ENCODE peak calls at places on chromosomes 1 and 21, in eight cellular contexts. A is hepatocyte, L is neural progenitor cell, J is OCI-LY7, H is HCT116, D is GM23248, N is GM23338, B is PC-3. U is an unnamed sample.

GRCh38 chr1:86997538-86997937 is 83.1 kb downstream of the HS2ST1 start:
- DNase-seq in J (no peak), B (no peak), L (no peak), A (no peak), N (no peak), D (peak), H (no peak), U (no peak)

GRCh38 chr1:221520250-221520649 is 221.6 kb downstream of the DUSP10 start:
- DNase-seq in B (no peak), L (no peak), H (no peak), J (no peak), D (no peak), N (no peak), A (no peak), U (no peak)

GRCh38 chr1:218874313-218874712 is 299.4 kb upstream of the LYPLAL1 start:
- DNase-seq in L (no peak), N (no peak), J (no peak), B (peak), H (no peak), A (no peak), D (peak), U (peak)

GRCh38 chr1:205183676-205184335 is 27.7 kb downstream of the DSTYK start:
- DNase-seq in B (no peak), L (no peak), J (no peak), H (no peak), D (peak), N (no peak), A (no peak), U (no peak)

GRCh38 chr1:21681426-21681825 is 12.3 kb upstream of the RAP1GAP start:
- DNase-seq in N (no peak), L (no peak), B (no peak), D (no peak), A (no peak), J (no peak), H (no peak), U (no peak)

GRCh38 chr21:22516230-22516629 is 1518.0 kb downstream of the NCAM2 start:
- DNase-seq in J (no peak), N (no peak), D (no peak), H (no peak), A (no peak), L (no peak), B (no peak), U (no peak)

GRCh38 chr1:165787741-165788140 is 19.1 kb upstream of the TMCO1 start:
- DNase-seq in B (no peak), N (no peak), H (no peak), D (peak), L (no peak), A (no peak), J (no peak), U (no peak)

GRCh38 chr1:201038537-201038936 is 15.0 kb upstream of the KIF21B start:
- DNase-seq in A (no peak), D (no peak), H (no peak), J (no peak), L (peak), B (no peak), N (no peak), U (no peak)

GRCh38 chr21:34734696-34735095 is 65.9 kb downstream of the CLIC6 start:
- DNase-seq in H (no peak), N (no peak), A (no peak), B (peak), D (peak), L (no peak), J (no peak), U (no peak)

GRCh38 chr1:90730247-90731022 is 13.3 kb upstream of the BARHL2 start:
- DNase-seq in A (no peak), J (peak), L (peak), N (peak), D (peak), H (no peak), B (no peak), U (no peak)

GRCh38 chr1:226060427-226060826 is 2.1 kb upstream of the H3-3A start:
- DNase-seq in B (no peak), L (no peak), D (no peak), A (no peak), N (no peak), H (no peak), J (no peak), U (no peak)
- H3K4me2 ChIP-seq in B (peak), L (no peak), D (no peak), A (peak), N (peak), H (no peak), J (no peak), U (no peak)

GRCh38 chr1:117681093-117681950 is 75.5 kb downstream of the TENT5C start:
- DNase-seq in H (no peak), A (no peak), D (no peak), B (no peak), J (no peak), L (no peak), N (peak), U (no peak)

GRCh38 chr1:117683571-117684285 is 77.9 kb downstream of the TENT5C start:
- DNase-seq in J (peak), D (peak), A (no peak), H (no peak), B (no peak), N (no peak), L (no peak), U (no peak)

GRCh38 chr1:117680316-117681002 is 74.6 kb downstream of the TENT5C start:
- DNase-seq in H (no peak), L (no peak), D (no peak), B (no peak), N (no peak), J (no peak), A (no peak), U (no peak)

GRCh38 chr1:117679868-117680267 is 74.0 kb downstream of the TENT5C start:
- DNase-seq in L (no peak), J (no peak), D (no peak), B (no peak), H (no peak), A (no peak), N (no peak), U (no peak)

GRCh38 chr1:117682372-117682771 is 76.5 kb downstream of the TENT5C start:
- DNase-seq in D (no peak), N (no peak), J (no peak), L (no peak), H (no peak), B (no peak), A (no peak), U (no peak)
- TF ChIP-seq EZH2phosphoT487 in D (no peak), N (no peak), J (no peak), L (no peak), H (no peak), B (no peak), A (no peak), U (no peak)

GRCh38 chr21:43193088-43193650 is 24.4 kb downstream of the CRYAA start:
- DNase-seq in L (no peak), B (no peak), J (no peak), N (no peak), H (no peak), A (no peak), D (no peak), U (no peak)

GRCh38 chr21:43193651-43194302 is 25.0 kb downstream of the CRYAA start:
- DNase-seq in N (no peak), L (no peak), A (peak), B (peak), J (peak), H (no peak), D (peak), U (no peak)

GRCh38 chr21:43195131-43196021 is 26.6 kb downstream of the CRYAA start:
- DNase-seq in B (no peak), A (peak), D (no peak), N (no peak), J (no peak), L (no peak), H (no peak), U (no peak)

GRCh38 chr21:43192501-43193081 is 23.8 kb downstream of the CRYAA start:
- DNase-seq in B (no peak), J (no peak), H (no peak), L (no peak), A (no peak), D (no peak), N (no peak), U (no peak)

DNA sequence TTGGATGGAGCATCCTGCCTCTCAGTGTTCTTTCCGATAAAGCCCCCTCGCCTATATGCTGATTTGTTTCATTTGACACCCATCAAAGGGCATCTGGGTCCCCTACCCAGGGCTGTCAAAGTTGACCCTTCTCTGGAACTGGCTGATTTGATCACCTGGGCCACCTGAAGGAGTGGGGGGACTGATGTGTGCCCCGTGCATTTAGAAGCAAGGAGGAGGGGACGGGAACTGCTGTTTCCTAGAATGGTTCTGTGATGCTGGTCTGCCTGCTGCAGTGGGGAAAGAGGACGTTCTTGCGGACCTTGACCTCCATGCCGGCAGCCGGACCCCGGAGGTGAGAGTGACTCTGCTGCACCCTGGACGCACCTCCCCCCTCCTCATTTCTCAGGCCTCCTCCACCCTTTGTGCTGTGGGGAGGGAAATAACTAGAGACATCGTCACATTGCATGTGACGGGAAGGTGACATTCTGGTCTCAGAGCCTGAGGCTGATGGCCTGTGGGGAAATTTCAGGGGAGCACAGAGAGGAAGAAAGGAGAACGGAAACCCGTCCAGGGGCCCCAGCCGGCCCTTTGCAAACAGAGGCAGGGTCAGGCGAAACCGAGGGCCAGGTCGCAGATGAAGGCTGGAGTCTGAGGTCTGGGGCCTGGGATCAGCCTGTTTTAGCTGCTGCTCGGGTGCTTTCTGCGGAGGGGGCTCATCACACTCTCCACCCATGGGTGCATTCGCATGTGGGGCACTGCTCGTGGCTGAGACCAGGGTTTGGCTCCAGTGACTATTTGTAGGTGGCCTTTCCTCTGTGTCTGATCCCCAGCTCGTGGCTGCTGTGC is 25.7 kb downstream of the CRYAA start:
- DNase-seq in H (no peak), D (no peak), L (no peak), B (no peak), N (no peak), A (no peak), J (no peak), U (no peak)
- H3K27ac ChIP-seq in H (no peak), D (no peak), L (no peak), B (peak), N (no peak), A (peak), J (no peak), U (no peak)

GRCh38 chr1:40662864-40663263 is 2.6 kb downstream of the RIMS3 start:
- DNase-seq in N (no peak), L (no peak), H (no peak), A (no peak), J (no peak), D (peak), B (peak), U (no peak)
- H3K4me2 ChIP-seq in N (peak), L (no peak), H (peak), A (no peak), J (peak), D (no peak), B (no peak), U (no peak)

GRCh38 chr1:53956308-53957168 is 10.4 kb downstream of the LRRC42 start:
- DNase-seq in B (no peak), A (no peak), J (no peak), D (peak), H (no peak), N (no peak), L (no peak), U (no peak)
- TF ChIP-seq EZH2phosphoT487 in B (no peak), A (no peak), J (no peak), D (no peak), H (no peak), N (no peak), L (no peak), U (no peak)

DNA sequence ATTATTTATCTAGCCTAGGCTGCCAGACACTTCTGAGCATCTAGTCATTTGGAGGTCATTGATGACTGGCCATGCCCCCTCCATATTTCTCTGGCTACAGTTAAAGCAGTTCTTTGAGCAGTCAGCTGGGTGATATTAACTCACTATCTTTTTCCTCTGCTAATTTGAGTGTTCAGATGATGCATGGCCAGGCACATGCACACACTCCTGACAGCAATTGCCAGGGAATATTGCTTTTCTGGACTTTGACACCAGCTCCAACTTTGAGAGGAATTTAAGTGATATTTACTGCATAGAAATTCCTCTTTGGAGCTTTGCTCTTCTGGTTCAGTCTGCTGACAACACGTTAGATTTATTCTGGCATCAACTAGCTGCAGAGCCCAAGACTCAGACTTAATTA is 52.6 kb downstream of the CD247 start:
- DNase-seq in B (no peak), L (no peak), J (no peak), A (peak), N (no peak), H (no peak), D (no peak), U (no peak)
- H3K27ac ChIP-seq in B (no peak), L (no peak), J (no peak), A (peak), N (no peak), H (no peak), D (no peak), U (no peak)

GRCh38 chr1:203754455-203754864 is 10.5 kb upstream of the LAX1 start:
- DNase-seq in A (no peak), J (peak), L (no peak), D (no peak), H (no peak), N (peak), B (no peak), U (peak)
- H3K4me2 ChIP-seq in A (no peak), J (peak), L (no peak), D (no peak), H (no peak), N (no peak), B (no peak), U (peak)

GRCh38 chr1:76682152-76682551 is 185.1 kb upstream of the ST6GALNAC5 start:
- DNase-seq in B (no peak), H (no peak), L (peak), J (no peak), A (no peak), D (no peak), N (peak), U (no peak)
- TF ChIP-seq EZH2phosphoT487 in B (no peak), H (no peak), L (no peak), J (no peak), A (no peak), D (no peak), N (no peak), U (no peak)

GRCh38 chr1:46133946-46134345 is 1.5 kb upstream of the PIK3R3 start:
- DNase-seq in J (peak), B (no peak), N (no peak), D (no peak), H (no peak), A (no peak), L (peak), U (no peak)
- H3K27ac ChIP-seq in J (no peak), B (peak), N (no peak), D (no peak), H (no peak), A (peak), L (peak), U (peak)

DNA sequence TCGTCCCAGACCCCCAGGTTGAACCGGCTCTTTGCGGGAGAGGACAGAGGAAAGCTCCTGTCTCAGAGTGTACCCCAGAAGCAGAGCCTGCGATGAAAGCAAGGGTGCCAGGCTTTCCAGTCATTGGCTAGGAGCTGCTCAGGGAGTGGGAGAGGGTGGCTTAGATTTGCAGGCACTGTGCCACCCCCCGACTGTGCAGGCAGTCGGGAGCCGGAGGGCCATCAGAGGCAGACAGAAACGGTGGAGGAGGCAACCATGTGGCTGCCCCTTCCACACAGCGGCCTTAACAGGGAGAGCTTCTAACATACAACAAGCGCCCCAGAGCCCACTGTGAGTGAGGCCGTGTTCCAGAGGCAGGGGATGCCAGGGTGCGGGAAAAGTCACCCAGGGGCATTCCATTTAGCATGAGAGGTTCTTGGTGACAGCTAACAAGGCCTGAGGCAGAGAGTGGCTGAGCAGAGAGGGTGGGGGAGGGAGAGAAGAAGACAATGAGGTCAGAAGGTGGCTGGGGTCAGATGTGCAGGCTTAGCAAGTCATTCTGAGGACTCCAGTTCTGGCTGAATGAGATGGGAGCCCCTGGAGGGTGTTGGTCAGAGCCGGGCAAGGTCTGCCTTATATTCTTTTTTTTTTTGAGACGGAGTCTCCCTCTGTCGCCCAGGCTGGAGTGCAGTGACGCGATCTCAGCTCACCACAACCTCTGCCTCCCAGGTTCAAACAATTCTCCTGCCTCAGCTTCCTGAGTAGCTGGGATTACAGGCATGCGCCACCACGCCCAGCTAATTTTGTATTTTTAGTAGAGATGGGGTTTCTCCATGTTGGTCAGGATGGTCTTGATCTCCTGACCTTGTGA is 9.4 kb upstream of the C1orf167 start:
- DNase-seq in N (no peak), L (peak), H (no peak), B (no peak), A (no peak), J (no peak), D (no peak), U (no peak)
- H3K4me2 ChIP-seq in N (no peak), L (peak), H (no peak), B (no peak), A (no peak), J (no peak), D (no peak), U (no peak)